ENCODE peak calls at places on chromosomes 5 and 9, in four cellular contexts. H is K562, U is IMR-90, I is GM12878. O is an unnamed sample.

GRCh38 chr5:169294621-169295020 is 6.3 kb downstream of the SLIT3 start:
- DNase-seq in H (no peak), I (no peak), U (no peak), O (no peak)

GRCh38 chr5:173056783-173057061 is 570 bp downstream of the CREBRF start:
- DNase-seq in U (no peak), H (no peak), I (no peak), O (no peak)

GRCh38 chr9:127185931-127186781 is 63.7 kb upstream of the ANGPTL2 start:
- DNase-seq in I (no peak), U (peak), H (no peak), O (no peak)

GRCh38 chr5:36605241-36605640 is 1.2 kb upstream of the SLC1A3 start:
- DNase-seq in H (no peak), I (no peak), U (no peak), O (no peak)

GRCh38 chr5:36724429-36725332 is 118.3 kb downstream of the SLC1A3 start:
- DNase-seq in H (peak), I (peak), U (no peak), O (no peak)

GRCh38 chr5:115831163-115831768 is 10.1 kb downstream of the ATG12 start:
- DNase-seq in H (peak), I (no peak), U (peak), O (no peak)

GRCh38 chr9:98977246-98977681 is 33.6 kb downstream of the COL15A1 start:
- DNase-seq in U (no peak), H (no peak), I (no peak), O (no peak)

GRCh38 chr9:113631093-113631765 is 167.7 kb downstream of the RGS3 start:
- DNase-seq in U (no peak), H (no peak), I (no peak), O (no peak)

GRCh38 chr5:158928405-158928804 is 171.3 kb downstream of the EBF1 start:
- DNase-seq in I (no peak), U (no peak), H (no peak), O (no peak)

GRCh38 chr9:121599186-121599871 is 52.1 kb upstream of the DAB2IP start:
- DNase-seq in I (no peak), H (no peak), U (peak), O (peak)

GRCh38 chr9:70352356-70352755 is 62.1 kb downstream of the KLF9 start:
- DNase-seq in I (no peak), U (peak), H (no peak), O (no peak)

GRCh38 chr9:69696802-69697201 is 24.6 kb upstream of the APBA1 start:
- DNase-seq in I (no peak), H (no peak), U (no peak), O (no peak)

GRCh38 chr9:89419978-89420394 is 77.9 kb downstream of the SEMA4D start:
- DNase-seq in H (no peak), I (no peak), U (no peak), O (no peak)

GRCh38 chr5:58235279-58235678 is 224.6 kb downstream of the PLK2 start:
- DNase-seq in I (no peak), H (no peak), U (peak), O (no peak)

GRCh38 chr5:149434162-149435014 is 55.3 kb upstream of the IL17B start:
- DNase-seq in U (peak), I (no peak), H (peak), O (peak)

GRCh38 chr5:96026334-96027065 is 64.8 kb upstream of the ELL2 start:
- DNase-seq in H (no peak), U (peak), I (no peak), O (no peak)

GRCh38 chr5:42542106-42542505 is 118.9 kb downstream of the GHR start:
- DNase-seq in H (no peak), I (no peak), U (no peak), O (no peak)

GRCh38 chr5:76425940-76426339 is 22.9 kb downstream of the IQGAP2 start:
- DNase-seq in H (no peak), I (no peak), U (no peak), O (no peak)
- TF ChIP-seq USF2 in H (no peak), I (no peak), U (no peak), O (no peak)

DNA sequence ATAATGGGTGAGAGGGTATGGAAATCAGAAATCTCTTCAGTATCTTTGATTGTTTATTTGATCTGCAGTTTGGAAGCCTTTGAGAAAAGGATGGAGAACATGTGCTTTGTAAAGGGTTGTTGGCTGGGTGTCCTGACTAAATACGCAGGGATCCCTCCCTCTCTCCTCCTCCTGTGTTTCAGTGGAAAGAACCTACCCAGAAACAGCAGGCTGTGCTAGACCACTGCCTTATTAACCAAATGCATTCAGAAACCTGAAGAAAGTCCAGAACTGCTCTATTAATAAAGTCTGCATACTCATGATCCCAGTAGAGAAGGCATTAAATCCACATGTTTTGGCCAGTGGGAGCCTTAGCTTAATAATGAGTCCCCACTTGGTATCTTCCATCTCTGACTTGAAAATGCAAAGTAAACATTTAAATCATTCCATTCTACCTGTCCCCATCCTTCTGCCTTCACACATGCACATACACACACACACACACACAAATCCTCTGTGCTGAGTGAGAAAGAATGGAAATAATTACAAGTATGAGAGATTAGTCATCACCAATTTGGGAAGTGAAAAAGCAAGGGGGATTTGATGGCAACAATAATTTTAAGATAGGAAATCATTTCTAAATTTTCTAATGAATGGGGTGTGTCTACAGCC is 10.0 kb upstream of the LECT2 start:
- DNase-seq in H (no peak), U (peak), I (no peak), O (no peak)
- TF ChIP-seq CHD1 in H (no peak), U (no peak), I (no peak), O (no peak)

GRCh38 chr5:504326-505148 is 19.7 kb downstream of the SLC9A3 start:
- DNase-seq in H (no peak), I (no peak), U (no peak), O (no peak)

GRCh38 chr5:502325-503079 is 21.7 kb downstream of the SLC9A3 start:
- DNase-seq in H (no peak), I (no peak), U (no peak), O (no peak)

GRCh38 chr5:509632-510185 is 14.5 kb downstream of the SLC9A3 start:
- DNase-seq in U (no peak), I (no peak), H (no peak), O (no peak)

GRCh38 chr5:501833-502184 is 22.4 kb downstream of the SLC9A3 start:
- DNase-seq in H (no peak), U (no peak), I (no peak), O (no peak)

GRCh38 chr5:505946-506555 is 18.2 kb downstream of the SLC9A3 start:
- DNase-seq in H (no peak), U (no peak), I (no peak), O (no peak)
- H3K27ac ChIP-seq in H (no peak), U (no peak), I (no peak), O (no peak)

DNA sequence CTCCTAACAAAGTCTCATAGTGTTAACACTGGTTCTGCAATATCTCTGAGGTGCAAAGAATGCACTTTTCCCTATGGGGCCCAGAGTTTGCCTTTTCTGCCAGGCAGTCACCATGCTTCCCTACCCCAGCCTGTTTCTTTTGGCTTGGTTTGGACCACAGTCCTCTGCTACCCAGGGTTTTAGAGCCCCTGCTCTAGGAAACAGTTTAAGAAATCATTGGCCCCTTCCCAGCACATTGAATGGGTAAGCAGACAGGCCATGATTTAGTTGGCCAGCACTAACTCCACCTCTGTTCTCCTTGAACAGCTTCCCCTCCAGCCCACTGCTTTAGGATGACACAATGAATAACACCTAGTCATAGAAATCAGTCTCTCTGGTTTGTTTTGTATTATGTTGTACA is 73.2 kb downstream of the UBAP1 start:
- DNase-seq in I (no peak), U (no peak), H (no peak), O (no peak)
- TF ChIP-seq USF2 in I (no peak), U (no peak), H (no peak), O (no peak)

GRCh38 chr5:76542887-76543690 is 80.1 kb downstream of the F2RL2 start:
- DNase-seq in H (peak), U (peak), I (no peak), O (no peak)
- TF ChIP-seq CHD1 in H (no peak), U (no peak), I (no peak), O (no peak)

DNA sequence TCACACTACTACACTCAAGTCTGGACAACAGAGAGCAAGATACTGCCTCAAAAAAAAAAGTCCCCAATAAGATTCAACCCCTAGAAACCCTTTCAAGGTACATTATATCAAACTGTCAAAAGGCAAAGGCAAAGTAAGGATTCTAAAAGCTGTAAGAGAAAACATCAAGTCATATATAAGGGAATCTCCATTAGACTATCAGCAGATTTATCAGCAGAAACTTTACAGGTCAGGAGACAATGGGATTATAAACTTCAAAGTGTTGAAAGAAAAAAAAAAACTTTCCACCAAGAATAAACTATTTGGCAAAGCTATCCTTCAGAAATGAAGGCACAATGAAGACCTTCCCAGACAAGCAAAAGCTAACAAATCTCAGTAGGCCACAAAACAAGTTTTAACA is 63.5 kb upstream of the DMRT1 start:
- DNase-seq in I (no peak), U (no peak), H (no peak), O (no peak)
- H3K27ac ChIP-seq in I (no peak), U (no peak), H (no peak), O (no peak)

GRCh38 chr5:180603076-180603591 is 11.8 kb upstream of the SCGB3A1 start:
- DNase-seq in U (no peak), H (no peak), I (no peak), O (no peak)

GRCh38 chr5:180604271-180604670 is 13.0 kb upstream of the SCGB3A1 start:
- DNase-seq in H (no peak), I (no peak), U (no peak), O (no peak)

GRCh38 chr5:180606215-180606785 is 15.0 kb upstream of the SCGB3A1 start:
- DNase-seq in H (no peak), I (no peak), U (no peak), O (no peak)

GRCh38 chr5:180607861-180608571 is 16.7 kb upstream of the SCGB3A1 start:
- DNase-seq in H (peak), I (no peak), U (no peak), O (no peak)

GRCh38 chr5:180605554-180606214 is 14.4 kb upstream of the SCGB3A1 start:
- DNase-seq in I (peak), U (peak), H (peak), O (peak)
- TF ChIP-seq USF2 in I (no peak), U (no peak), H (no peak), O (no peak)

GRCh38 chr9:134690946-134691694 is 49.5 kb downstream of the COL5A1 start:
- DNase-seq in U (no peak), H (no peak), I (no peak), O (no peak)
- TF ChIP-seq CHD1 in U (no peak), H (no peak), I (no peak), O (no peak)

DNA sequence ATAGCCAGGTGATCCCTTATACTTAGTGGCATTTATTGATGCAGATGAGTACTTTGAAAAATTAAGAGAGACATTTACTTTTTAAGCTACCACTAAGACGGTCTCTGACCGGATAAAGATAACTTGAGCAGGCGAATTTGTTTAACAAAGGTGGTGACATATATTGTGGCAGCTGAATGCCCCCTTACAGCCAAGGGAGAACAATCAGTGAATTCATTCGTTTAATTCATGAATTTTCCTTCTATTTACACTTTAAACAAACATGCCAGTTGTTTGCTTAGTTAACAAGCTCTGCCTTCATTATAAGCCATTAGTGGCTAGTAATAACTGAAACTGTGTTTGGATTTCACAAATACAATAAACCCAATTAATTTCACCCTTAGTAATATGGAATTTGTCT is 187.1 kb downstream of the AOPEP start:
- DNase-seq in I (no peak), H (no peak), U (no peak), O (no peak)
- H3K27ac ChIP-seq in I (no peak), H (no peak), U (peak), O (no peak)

DNA sequence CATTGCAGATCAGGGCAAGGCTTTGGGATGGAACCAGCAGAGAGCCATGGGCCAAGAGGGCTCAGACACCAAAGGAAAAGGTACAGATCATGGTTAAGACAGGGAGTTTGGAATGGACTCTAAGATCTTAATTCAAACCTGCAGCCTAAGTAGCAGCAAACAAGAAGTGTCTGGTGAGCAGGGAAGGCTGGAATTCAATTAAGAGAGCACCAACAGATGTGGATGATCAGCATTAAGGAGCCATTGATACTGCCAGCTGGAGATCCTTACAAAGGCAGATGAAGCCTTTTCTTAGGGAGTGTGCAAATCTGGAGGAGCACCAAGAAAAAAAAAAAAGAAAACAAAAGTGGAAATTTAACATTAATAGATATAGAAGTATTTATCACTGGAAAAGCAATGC is 516.8 kb downstream of the RASEF start:
- DNase-seq in I (no peak), U (no peak), H (no peak), O (no peak)
- TF ChIP-seq USF2 in I (no peak), U (no peak), H (no peak), O (no peak)